ENCODE peak calls at places on chromosomes 16 and 17, in ten cellular contexts. One of them, this sample, is unnamed.

GRCh38 chr17:74842599-74843351 is 16.9 kb downstream of the GRIN2C start:
- DNase-seq in CD8-positive, alpha-beta T cell: no peak
- DNase-seq in mesendoderm: peak
- DNase-seq in NCI-H69: peak
- DNase-seq in PC-9: peak
- DNase-seq in A549: peak
- DNase-seq in LoVo: no peak
- DNase-seq in GM19239: peak
- DNase-seq in stimulated activated CD4-positive, alpha-beta T cell treated with anti-CD3 and anti-CD28 coated beads, Interleukin-15, amount 100 ng/mL, for 1 hour: no peak
- DNase-seq in neural crest cell: peak
- DNase-seq in this sample: no peak

GRCh38 chr17:61511480-61512182 is 59.4 kb downstream of the TBX4 start:
- DNase-seq in CD8-positive, alpha-beta T cell: no peak
- DNase-seq in mesendoderm: no peak
- DNase-seq in NCI-H69: peak
- DNase-seq in PC-9: no peak
- DNase-seq in A549: no peak
- DNase-seq in LoVo: no peak
- DNase-seq in GM19239: no peak
- DNase-seq in stimulated activated CD4-positive, alpha-beta T cell treated with anti-CD3 and anti-CD28 coated beads, Interleukin-15, amount 100 ng/mL, for 1 hour: no peak
- DNase-seq in neural crest cell: no peak
- DNase-seq in this sample: no peak

GRCh38 chr16:69049146-69049545 is 56.3 kb upstream of the HAS3 start:
- DNase-seq in CD8-positive, alpha-beta T cell: no peak
- DNase-seq in mesendoderm: no peak
- DNase-seq in NCI-H69: no peak
- DNase-seq in PC-9: no peak
- DNase-seq in A549: no peak
- DNase-seq in LoVo: no peak
- DNase-seq in GM19239: no peak
- DNase-seq in stimulated activated CD4-positive, alpha-beta T cell treated with anti-CD3 and anti-CD28 coated beads, Interleukin-15, amount 100 ng/mL, for 1 hour: no peak
- DNase-seq in neural crest cell: no peak
- DNase-seq in this sample: no peak

GRCh38 chr17:60139438-60140285 is 10.1 kb upstream of the CA4 start:
- DNase-seq in CD8-positive, alpha-beta T cell: peak
- DNase-seq in mesendoderm: peak
- DNase-seq in NCI-H69: no peak
- DNase-seq in PC-9: peak
- DNase-seq in A549: peak
- DNase-seq in LoVo: peak
- DNase-seq in GM19239: peak
- DNase-seq in stimulated activated CD4-positive, alpha-beta T cell treated with anti-CD3 and anti-CD28 coated beads, Interleukin-15, amount 100 ng/mL, for 1 hour: peak
- DNase-seq in neural crest cell: peak
- DNase-seq in this sample: no peak

GRCh38 chr17:31433811-31434210 is 42.3 kb downstream of the RAB11FIP4 start:
- DNase-seq in CD8-positive, alpha-beta T cell: no peak
- DNase-seq in mesendoderm: no peak
- DNase-seq in NCI-H69: no peak
- DNase-seq in PC-9: no peak
- DNase-seq in A549: no peak
- DNase-seq in LoVo: no peak
- DNase-seq in GM19239: no peak
- DNase-seq in stimulated activated CD4-positive, alpha-beta T cell treated with anti-CD3 and anti-CD28 coated beads, Interleukin-15, amount 100 ng/mL, for 1 hour: no peak
- DNase-seq in neural crest cell: no peak
- DNase-seq in this sample: no peak

GRCh38 chr17:8799851-8800212 is 667 bp upstream of the MFSD6L start:
- DNase-seq in CD8-positive, alpha-beta T cell: no peak
- DNase-seq in mesendoderm: no peak
- DNase-seq in NCI-H69: no peak
- DNase-seq in PC-9: no peak
- DNase-seq in A549: no peak
- DNase-seq in LoVo: no peak
- DNase-seq in GM19239: no peak
- DNase-seq in stimulated activated CD4-positive, alpha-beta T cell treated with anti-CD3 and anti-CD28 coated beads, Interleukin-15, amount 100 ng/mL, for 1 hour: no peak
- DNase-seq in neural crest cell: no peak
- DNase-seq in this sample: no peak

GRCh38 chr16:19884021-19884485 is 595 bp downstream of the GPRC5B start:
- DNase-seq in CD8-positive, alpha-beta T cell: peak
- DNase-seq in mesendoderm: peak
- DNase-seq in NCI-H69: peak
- DNase-seq in PC-9: peak
- DNase-seq in A549: no peak
- DNase-seq in LoVo: no peak
- DNase-seq in GM19239: no peak
- DNase-seq in stimulated activated CD4-positive, alpha-beta T cell treated with anti-CD3 and anti-CD28 coated beads, Interleukin-15, amount 100 ng/mL, for 1 hour: no peak
- DNase-seq in neural crest cell: no peak
- DNase-seq in this sample: no peak

GRCh38 chr16:21156767-21157467 is 1.6 kb upstream of the LDAF1 start:
- DNase-seq in CD8-positive, alpha-beta T cell: no peak
- DNase-seq in mesendoderm: peak
- DNase-seq in NCI-H69: peak
- DNase-seq in PC-9: peak
- DNase-seq in A549: peak
- DNase-seq in LoVo: peak
- DNase-seq in GM19239: peak
- DNase-seq in stimulated activated CD4-positive, alpha-beta T cell treated with anti-CD3 and anti-CD28 coated beads, Interleukin-15, amount 100 ng/mL, for 1 hour: no peak
- DNase-seq in neural crest cell: peak
- DNase-seq in this sample: peak

GRCh38 chr17:45325810-45326209 is 9.0 kb upstream of the MAP3K14 start:
- DNase-seq in CD8-positive, alpha-beta T cell: no peak
- DNase-seq in mesendoderm: no peak
- DNase-seq in NCI-H69: no peak
- DNase-seq in PC-9: no peak
- DNase-seq in A549: no peak
- DNase-seq in LoVo: no peak
- DNase-seq in GM19239: no peak
- DNase-seq in stimulated activated CD4-positive, alpha-beta T cell treated with anti-CD3 and anti-CD28 coated beads, Interleukin-15, amount 100 ng/mL, for 1 hour: no peak
- DNase-seq in neural crest cell: no peak
- DNase-seq in this sample: peak

GRCh38 chr16:68991075-68991474 is 114.4 kb upstream of the HAS3 start:
- DNase-seq in CD8-positive, alpha-beta T cell: no peak
- DNase-seq in mesendoderm: no peak
- DNase-seq in NCI-H69: no peak
- DNase-seq in PC-9: no peak
- DNase-seq in A549: no peak
- DNase-seq in LoVo: no peak
- DNase-seq in GM19239: no peak
- DNase-seq in stimulated activated CD4-positive, alpha-beta T cell treated with anti-CD3 and anti-CD28 coated beads, Interleukin-15, amount 100 ng/mL, for 1 hour: no peak
- DNase-seq in neural crest cell: no peak
- DNase-seq in this sample: no peak

GRCh38 chr17:65599650-65600049 is 38.2 kb upstream of the AXIN2 start:
- DNase-seq in CD8-positive, alpha-beta T cell: no peak
- DNase-seq in mesendoderm: no peak
- DNase-seq in NCI-H69: no peak
- DNase-seq in PC-9: no peak
- DNase-seq in A549: no peak
- DNase-seq in LoVo: no peak
- DNase-seq in GM19239: no peak
- DNase-seq in stimulated activated CD4-positive, alpha-beta T cell treated with anti-CD3 and anti-CD28 coated beads, Interleukin-15, amount 100 ng/mL, for 1 hour: no peak
- DNase-seq in neural crest cell: no peak
- DNase-seq in this sample: no peak

GRCh38 chr16:49443576-49443975 is 70.0 kb downstream of the C16orf78 start:
- DNase-seq in CD8-positive, alpha-beta T cell: no peak
- DNase-seq in mesendoderm: no peak
- DNase-seq in NCI-H69: peak
- DNase-seq in PC-9: no peak
- DNase-seq in A549: no peak
- DNase-seq in LoVo: no peak
- DNase-seq in GM19239: no peak
- DNase-seq in stimulated activated CD4-positive, alpha-beta T cell treated with anti-CD3 and anti-CD28 coated beads, Interleukin-15, amount 100 ng/mL, for 1 hour: no peak
- DNase-seq in neural crest cell: no peak
- DNase-seq in this sample: no peak